ENCODE peak calls at places on chromosome 1, in ten cellular contexts. B is HuH-7.5; K is activated CD4-positive, alpha-beta T cell treated with anti-CD3 and anti-CD28 coated beads for 48 hours; W is H7; Z is HTR-8/SVneo; G is NCI-H510A treated with DMSO at 0.1 percent for 48 hours; L is amygdala; M is testis; R is CD8-positive, alpha-beta memory T cell; O is GOT3. E is an unnamed sample.

GRCh38 chr1:198655464-198656121 is 16.8 kb downstream of the PTPRC start:
- DNase-seq in B (no peak), K (no peak), W (no peak), Z (no peak), G (no peak), L (no peak), M (no peak), R (no peak), O (no peak), E (no peak)

GRCh38 chr1:99986656-99987225 is 16.9 kb downstream of the SLC35A3 start:
- DNase-seq in B (no peak), K (no peak), W (no peak), Z (no peak), G (no peak), L (no peak), M (no peak), R (no peak), O (no peak), E (no peak)

GRCh38 chr1:174998569-174999215 is 1.1 kb upstream of the CACYBP start:
- DNase-seq in B (peak), K (peak), W (peak), Z (peak), G (peak), L (no peak), M (peak), R (peak), O (no peak), E (peak)

GRCh38 chr1:27391511-27392095 is 819 bp upstream of the GPR3 start:
- DNase-seq in B (no peak), K (peak), W (peak), Z (no peak), G (peak), L (no peak), M (peak), R (no peak), O (no peak), E (no peak)

GRCh38 chr1:212414328-212415106 is at the start of gene PACC1:
- DNase-seq in B (peak), K (peak), W (peak), Z (peak), G (peak), L (peak), M (peak), R (peak), O (peak), E (peak)

GRCh38 chr1:153553096-153553495 is 4.0 kb upstream of the S100A3 start:
- DNase-seq in B (no peak), K (no peak), W (no peak), Z (no peak), G (no peak), L (no peak), M (no peak), R (no peak), O (no peak), E (no peak)

GRCh38 chr1:201185527-201186128 is 5.0 kb upstream of the IGFN1 start:
- DNase-seq in B (no peak), K (peak), W (no peak), Z (no peak), G (no peak), L (no peak), M (no peak), R (no peak), O (no peak), E (no peak)

GRCh38 chr1:39758556-39759435 is 12.4 kb downstream of the OXCT2 start:
- DNase-seq in B (no peak), K (no peak), W (no peak), Z (no peak), G (peak), L (no peak), M (no peak), R (no peak), O (no peak), E (no peak)

E was measured in KG1.